ENCODE peak calls at places on chromosomes 4 and X, in nine cellular contexts. One of them, this sample, is unnamed. For H3K79me2 and H3K4me1, the result is how much of the 10 kb centered on the place peaks cover.

GRCh38 chrX:105822138-105823091 is at the start of gene NRK:
- DNase-seq in neural progenitor cell: peak
- DNase-seq in HCT116: no peak
- DNase-seq in OCI-LY7: no peak
- DNase-seq in MM.1S: no peak
- DNase-seq in SK-N-SH: peak
- DNase-seq in GM23248: no peak
- DNase-seq in hepatocyte: peak
- DNase-seq in GM23338: peak
- DNase-seq in this sample: no peak

GRCh38 chr4:6196324-6196723 is 4.0 kb downstream of the JAKMIP1 start:
- DNase-seq in GM23248: no peak
- DNase-seq in OCI-LY7: no peak
- DNase-seq in MM.1S: no peak
- DNase-seq in neural progenitor cell: no peak
- DNase-seq in hepatocyte: no peak
- DNase-seq in GM23338: no peak
- DNase-seq in HCT116: no peak
- DNase-seq in SK-N-SH: no peak
- DNase-seq in this sample: no peak

GRCh38 chrX:74325130-74326059 is 21.4 kb downstream of the ZCCHC13 start:
- DNase-seq in HCT116: no peak
- DNase-seq in neural progenitor cell: peak
- DNase-seq in SK-N-SH: peak
- DNase-seq in OCI-LY7: no peak
- DNase-seq in hepatocyte: no peak
- DNase-seq in GM23248: no peak
- DNase-seq in GM23338: peak
- DNase-seq in MM.1S: no peak
- DNase-seq in this sample: no peak

GRCh38 chrX:12174358-12174757 is 36.1 kb downstream of the FRMPD4 start:
- DNase-seq in HCT116: no peak
- DNase-seq in OCI-LY7: no peak
- DNase-seq in hepatocyte: no peak
- DNase-seq in SK-N-SH: no peak
- DNase-seq in neural progenitor cell: no peak
- DNase-seq in GM23248: no peak
- DNase-seq in GM23338: no peak
- DNase-seq in MM.1S: no peak
- DNase-seq in this sample: peak

GRCh38 chr4:141473952-141474351 is 162.4 kb upstream of the IL15 start:
- DNase-seq in neural progenitor cell: no peak
- DNase-seq in MM.1S: no peak
- DNase-seq in OCI-LY7: no peak
- DNase-seq in HCT116: no peak
- DNase-seq in GM23248: peak
- DNase-seq in GM23338: no peak
- DNase-seq in SK-N-SH: no peak
- DNase-seq in hepatocyte: no peak
- DNase-seq in this sample: no peak

GRCh38 chr4:91113130-91113706 is 986.0 kb downstream of the CCSER1 start:
- DNase-seq in hepatocyte: peak
- DNase-seq in MM.1S: peak
- DNase-seq in SK-N-SH: peak
- DNase-seq in neural progenitor cell: peak
- DNase-seq in GM23338: peak
- DNase-seq in HCT116: peak
- DNase-seq in GM23248: peak
- DNase-seq in OCI-LY7: peak
- DNase-seq in this sample: peak

GRCh38 chrX:154411981-154412340 is 622 bp downstream of the TAFAZZIN start:
- DNase-seq in GM23248: peak
- DNase-seq in MM.1S: peak
- DNase-seq in GM23338: peak
- DNase-seq in OCI-LY7: peak
- DNase-seq in neural progenitor cell: peak
- DNase-seq in SK-N-SH: peak
- DNase-seq in hepatocyte: peak
- DNase-seq in HCT116: no peak
- DNase-seq in this sample: peak

GRCh38 chrX:82029571-82030218 is 827.8 kb downstream of the SH3BGRL start:
- DNase-seq in SK-N-SH: no peak
- DNase-seq in hepatocyte: no peak
- DNase-seq in HCT116: no peak
- DNase-seq in GM23338: no peak
- DNase-seq in OCI-LY7: no peak
- DNase-seq in neural progenitor cell: no peak
- DNase-seq in GM23248: no peak
- DNase-seq in MM.1S: no peak
- DNase-seq in this sample: no peak

GRCh38 chr4:168248311-168248710 is 70.2 kb downstream of the DDX60 start:
- DNase-seq in MM.1S: no peak
- DNase-seq in hepatocyte: no peak
- DNase-seq in GM23248: no peak
- DNase-seq in neural progenitor cell: no peak
- DNase-seq in HCT116: no peak
- DNase-seq in SK-N-SH: no peak
- DNase-seq in GM23338: no peak
- DNase-seq in OCI-LY7: no peak
- DNase-seq in this sample: no peak

GRCh38 chr4:151719045-151719743 is 41.6 kb downstream of the GATB start:
- DNase-seq in SK-N-SH: no peak
- DNase-seq in hepatocyte: no peak
- DNase-seq in OCI-LY7: no peak
- DNase-seq in neural progenitor cell: peak
- DNase-seq in HCT116: no peak
- DNase-seq in GM23248: no peak
- DNase-seq in MM.1S: no peak
- DNase-seq in GM23338: no peak
- DNase-seq in this sample: no peak

GRCh38 chr4:100936676-100937390 is 410.5 kb downstream of the PPP3CA start:
- DNase-seq in OCI-LY7: no peak
- DNase-seq in HCT116: no peak
- DNase-seq in GM23248: no peak
- DNase-seq in hepatocyte: no peak
- DNase-seq in SK-N-SH: no peak
- DNase-seq in GM23338: no peak
- DNase-seq in neural progenitor cell: no peak
- DNase-seq in MM.1S: no peak
- DNase-seq in this sample: peak

GRCh38 chrX:10146350-10146749 is 10.4 kb upstream of the CLCN4 start:
- DNase-seq in hepatocyte: no peak
- DNase-seq in neural progenitor cell: no peak
- DNase-seq in GM23338: no peak
- DNase-seq in SK-N-SH: no peak
- DNase-seq in HCT116: no peak
- DNase-seq in MM.1S: no peak
- DNase-seq in GM23248: no peak
- DNase-seq in OCI-LY7: no peak
- DNase-seq in this sample: no peak

GRCh38 chr4:87134122-87134521 is 86.3 kb downstream of the KLHL8 start:
- DNase-seq in OCI-LY7: no peak
- DNase-seq in GM23248: no peak
- DNase-seq in HCT116: no peak
- DNase-seq in neural progenitor cell: no peak
- DNase-seq in hepatocyte: no peak
- DNase-seq in MM.1S: no peak
- DNase-seq in GM23338: no peak
- DNase-seq in SK-N-SH: no peak
- DNase-seq in this sample: no peak

GRCh38 chrX:13165747-13166146 is 121.3 kb upstream of the FAM9C start:
- DNase-seq in hepatocyte: no peak
- DNase-seq in neural progenitor cell: peak
- DNase-seq in GM23248: no peak
- DNase-seq in GM23338: peak
- DNase-seq in HCT116: no peak
- DNase-seq in MM.1S: no peak
- DNase-seq in SK-N-SH: no peak
- DNase-seq in OCI-LY7: no peak
- DNase-seq in this sample: no peak

GRCh38 chr4:81635747-81636146 is 164.0 kb upstream of the RASGEF1B start:
- DNase-seq in GM23338: no peak
- DNase-seq in GM23248: no peak
- DNase-seq in neural progenitor cell: no peak
- DNase-seq in OCI-LY7: peak
- DNase-seq in MM.1S: peak
- DNase-seq in hepatocyte: peak
- DNase-seq in HCT116: peak
- DNase-seq in SK-N-SH: no peak
- DNase-seq in this sample: peak

GRCh38 chr4:153234923-153235322 is 30.7 kb downstream of the TRIM2 start:
- DNase-seq in SK-N-SH: no peak
- DNase-seq in HCT116: peak
- DNase-seq in OCI-LY7: no peak
- DNase-seq in neural progenitor cell: no peak
- DNase-seq in GM23338: no peak
- DNase-seq in MM.1S: no peak
- DNase-seq in hepatocyte: no peak
- DNase-seq in GM23248: peak
- DNase-seq in this sample: peak

GRCh38 chrX:141176586-141177451 is at the start of gene LDOC1:
- DNase-seq in MM.1S: peak
- DNase-seq in GM23248: peak
- DNase-seq in GM23338: peak
- DNase-seq in hepatocyte: peak
- DNase-seq in SK-N-SH: peak
- DNase-seq in OCI-LY7: no peak
- DNase-seq in HCT116: no peak
- DNase-seq in neural progenitor cell: peak
- DNase-seq in this sample: peak

GRCh38 chrX:52839137-52839536 is 28.1 kb downstream of the XAGE5 start:
- DNase-seq in SK-N-SH: no peak
- DNase-seq in HCT116: no peak
- DNase-seq in GM23338: peak
- DNase-seq in OCI-LY7: no peak
- DNase-seq in MM.1S: peak
- DNase-seq in GM23248: no peak
- DNase-seq in hepatocyte: no peak
- DNase-seq in neural progenitor cell: no peak
- DNase-seq in this sample: peak
- H3K79me2 ChIP-seq in SK-N-SH: under half
- H3K79me2 ChIP-seq in HCT116: under half
- H3K79me2 ChIP-seq in GM23338: under half
- H3K79me2 ChIP-seq in OCI-LY7: under half
- H3K79me2 ChIP-seq in MM.1S: under half
- H3K79me2 ChIP-seq in GM23248: under half
- H3K79me2 ChIP-seq in hepatocyte: under half
- H3K79me2 ChIP-seq in neural progenitor cell: under half
- H3K79me2 ChIP-seq in this sample: under half

GRCh38 chr4:112520598-112521122 is 4.7 kb upstream of the NEUROG2 start:
- DNase-seq in GM23338: peak
- DNase-seq in SK-N-SH: peak
- DNase-seq in MM.1S: no peak
- DNase-seq in hepatocyte: no peak
- DNase-seq in neural progenitor cell: no peak
- DNase-seq in OCI-LY7: no peak
- DNase-seq in GM23248: no peak
- DNase-seq in HCT116: no peak
- DNase-seq in this sample: no peak
- H3K4me1 ChIP-seq in GM23338: half or more
- H3K4me1 ChIP-seq in SK-N-SH: under half
- H3K4me1 ChIP-seq in MM.1S: under half
- H3K4me1 ChIP-seq in hepatocyte: under half
- H3K4me1 ChIP-seq in neural progenitor cell: half or more
- H3K4me1 ChIP-seq in OCI-LY7: under half
- H3K4me1 ChIP-seq in GM23248: under half
- H3K4me1 ChIP-seq in HCT116: under half
- H3K4me1 ChIP-seq in this sample: under half

GRCh38 chrX:132677233-132677716 is 188.4 kb upstream of the MBNL3 start:
- DNase-seq in MM.1S: no peak
- DNase-seq in OCI-LY7: no peak
- DNase-seq in GM23338: no peak
- DNase-seq in SK-N-SH: no peak
- DNase-seq in HCT116: no peak
- DNase-seq in hepatocyte: no peak
- DNase-seq in GM23248: no peak
- DNase-seq in neural progenitor cell: no peak
- DNase-seq in this sample: no peak

GRCh38 chrX:132676561-132677186 is 187.8 kb upstream of the MBNL3 start:
- DNase-seq in SK-N-SH: no peak
- DNase-seq in neural progenitor cell: peak
- DNase-seq in GM23248: no peak
- DNase-seq in hepatocyte: peak
- DNase-seq in MM.1S: peak
- DNase-seq in HCT116: no peak
- DNase-seq in GM23338: peak
- DNase-seq in OCI-LY7: no peak
- DNase-seq in this sample: peak

GRCh38 chrX:132671229-132671641 is 182.4 kb upstream of the MBNL3 start:
- DNase-seq in SK-N-SH: no peak
- DNase-seq in GM23248: peak
- DNase-seq in MM.1S: no peak
- DNase-seq in OCI-LY7: no peak
- DNase-seq in neural progenitor cell: peak
- DNase-seq in HCT116: no peak
- DNase-seq in GM23338: peak
- DNase-seq in hepatocyte: no peak
- DNase-seq in this sample: peak

DNA sequence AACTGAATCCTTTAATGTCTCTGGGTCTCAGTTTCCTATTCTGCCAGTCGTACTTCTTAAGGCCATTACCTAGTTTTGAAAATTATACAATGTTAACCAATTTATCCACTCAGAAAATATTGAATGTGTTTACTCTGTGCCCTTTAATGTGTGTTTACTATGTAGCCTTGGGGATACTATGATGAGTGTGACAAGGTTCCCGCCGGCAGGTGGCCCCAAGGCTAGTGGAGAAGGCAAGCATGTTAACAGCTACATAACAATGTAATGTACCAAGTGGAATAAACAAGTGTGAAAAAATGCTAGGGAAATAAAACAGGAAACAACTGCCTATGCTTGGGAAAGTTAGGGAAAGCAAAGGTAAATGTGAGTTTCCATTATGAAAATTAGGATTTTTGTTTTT is 187.3 kb upstream of the MBNL3 start:
- DNase-seq in neural progenitor cell: no peak
- DNase-seq in OCI-LY7: no peak
- DNase-seq in HCT116: no peak
- DNase-seq in SK-N-SH: no peak
- DNase-seq in GM23248: no peak
- DNase-seq in GM23338: peak
- DNase-seq in MM.1S: no peak
- DNase-seq in hepatocyte: no peak
- DNase-seq in this sample: peak
- TF ChIP-seq EZH2phosphoT487 in neural progenitor cell: no peak
- TF ChIP-seq EZH2phosphoT487 in OCI-LY7: no peak
- TF ChIP-seq EZH2phosphoT487 in HCT116: no peak
- TF ChIP-seq EZH2phosphoT487 in SK-N-SH: no peak
- TF ChIP-seq EZH2phosphoT487 in GM23248: no peak
- TF ChIP-seq EZH2phosphoT487 in GM23338: no peak
- TF ChIP-seq EZH2phosphoT487 in MM.1S: no peak
- TF ChIP-seq EZH2phosphoT487 in hepatocyte: no peak
- TF ChIP-seq EZH2phosphoT487 in this sample: no peak

GRCh38 chr4:183444953-183445543 is 612 bp downstream of the CDKN2AIP start:
- DNase-seq in SK-N-SH: peak
- DNase-seq in MM.1S: peak
- DNase-seq in hepatocyte: no peak
- DNase-seq in neural progenitor cell: no peak
- DNase-seq in GM23338: peak
- DNase-seq in GM23248: peak
- DNase-seq in OCI-LY7: peak
- DNase-seq in HCT116: no peak
- DNase-seq in this sample: peak
- H3K79me2 ChIP-seq in SK-N-SH: half or more
- H3K79me2 ChIP-seq in MM.1S: under half
- H3K79me2 ChIP-seq in hepatocyte: half or more
- H3K79me2 ChIP-seq in neural progenitor cell: half or more
- H3K79me2 ChIP-seq in GM23338: under half
- H3K79me2 ChIP-seq in GM23248: half or more
- H3K79me2 ChIP-seq in OCI-LY7: half or more
- H3K79me2 ChIP-seq in HCT116: under half
- H3K79me2 ChIP-seq in this sample: half or more